ENCODE peak calls at places on chromosome 14, in seven cellular contexts. One of them, this sample, is unnamed. For H3K9me3, the result is how much of the 10 kb centered on the place peaks cover.

GRCh38 chr14:95500772-95501401 is 15.6 kb downstream of the SYNE3 start:
- DNase-seq in esophagus squamous epithelium: no peak
- DNase-seq in CD8-positive, alpha-beta memory T cell: no peak
- DNase-seq in IMR-90: peak
- DNase-seq in HepG2: no peak
- DNase-seq in CD4-positive, CD25-positive, alpha-beta regulatory T cell: no peak
- DNase-seq in right lobe of liver: no peak
- DNase-seq in this sample: no peak

GRCh38 chr14:30005114-30005698 is 77.6 kb upstream of the PRKD1 start:
- DNase-seq in esophagus squamous epithelium: no peak
- DNase-seq in CD8-positive, alpha-beta memory T cell: no peak
- DNase-seq in IMR-90: peak
- DNase-seq in right lobe of liver: no peak
- DNase-seq in CD4-positive, CD25-positive, alpha-beta regulatory T cell: no peak
- DNase-seq in HepG2: peak
- DNase-seq in this sample: no peak

GRCh38 chr14:36132826-36133225 is 43.7 kb downstream of the PTCSC3 start:
- DNase-seq in CD4-positive, CD25-positive, alpha-beta regulatory T cell: no peak
- DNase-seq in CD8-positive, alpha-beta memory T cell: no peak
- DNase-seq in HepG2: no peak
- DNase-seq in esophagus squamous epithelium: no peak
- DNase-seq in right lobe of liver: no peak
- DNase-seq in IMR-90: no peak
- DNase-seq in this sample: no peak

GRCh38 chr14:90105756-90106155 is 44.0 kb downstream of the KCNK13 start:
- DNase-seq in CD4-positive, CD25-positive, alpha-beta regulatory T cell: no peak
- DNase-seq in esophagus squamous epithelium: no peak
- DNase-seq in HepG2: peak
- DNase-seq in IMR-90: no peak
- DNase-seq in right lobe of liver: no peak
- DNase-seq in CD8-positive, alpha-beta memory T cell: no peak
- DNase-seq in this sample: no peak

GRCh38 chr14:54935958-54936357 is 33.3 kb upstream of the GCH1 start:
- DNase-seq in esophagus squamous epithelium: no peak
- DNase-seq in right lobe of liver: no peak
- DNase-seq in HepG2: peak
- DNase-seq in IMR-90: peak
- DNase-seq in CD4-positive, CD25-positive, alpha-beta regulatory T cell: no peak
- DNase-seq in CD8-positive, alpha-beta memory T cell: no peak
- DNase-seq in this sample: no peak

GRCh38 chr14:61385002-61385685 is 63.8 kb downstream of the PRKCH start:
- DNase-seq in IMR-90: no peak
- DNase-seq in right lobe of liver: no peak
- DNase-seq in HepG2: no peak
- DNase-seq in esophagus squamous epithelium: no peak
- DNase-seq in CD4-positive, CD25-positive, alpha-beta regulatory T cell: peak
- DNase-seq in CD8-positive, alpha-beta memory T cell: peak
- DNase-seq in this sample: peak

GRCh38 chr14:21192875-21193535 is 37.1 kb upstream of the OR5AU1 start:
- DNase-seq in esophagus squamous epithelium: no peak
- DNase-seq in CD8-positive, alpha-beta memory T cell: no peak
- DNase-seq in IMR-90: peak
- DNase-seq in HepG2: no peak
- DNase-seq in right lobe of liver: no peak
- DNase-seq in CD4-positive, CD25-positive, alpha-beta regulatory T cell: no peak
- DNase-seq in this sample: no peak

GRCh38 chr14:99838555-99839193 is 45.5 kb downstream of the EML1 start:
- DNase-seq in HepG2: peak
- DNase-seq in CD4-positive, CD25-positive, alpha-beta regulatory T cell: no peak
- DNase-seq in esophagus squamous epithelium: no peak
- DNase-seq in right lobe of liver: no peak
- DNase-seq in CD8-positive, alpha-beta memory T cell: no peak
- DNase-seq in IMR-90: peak
- DNase-seq in this sample: no peak

GRCh38 chr14:91303091-91303923 is 58.8 kb upstream of the GPR68 start:
- DNase-seq in HepG2: peak
- DNase-seq in IMR-90: no peak
- DNase-seq in esophagus squamous epithelium: no peak
- DNase-seq in CD8-positive, alpha-beta memory T cell: peak
- DNase-seq in CD4-positive, CD25-positive, alpha-beta regulatory T cell: peak
- DNase-seq in right lobe of liver: no peak
- DNase-seq in this sample: peak

GRCh38 chr14:106652494-106652893 is 1126.1 kb downstream of the TMEM121 start:
- DNase-seq in CD4-positive, CD25-positive, alpha-beta regulatory T cell: no peak
- DNase-seq in right lobe of liver: no peak
- DNase-seq in HepG2: no peak
- DNase-seq in esophagus squamous epithelium: no peak
- DNase-seq in IMR-90: no peak
- DNase-seq in CD8-positive, alpha-beta memory T cell: no peak
- DNase-seq in this sample: no peak
- H3K9me3 ChIP-seq in CD4-positive, CD25-positive, alpha-beta regulatory T cell: under half
- H3K9me3 ChIP-seq in right lobe of liver: under half
- H3K9me3 ChIP-seq in HepG2: under half
- H3K9me3 ChIP-seq in esophagus squamous epithelium: under half
- H3K9me3 ChIP-seq in IMR-90: under half
- H3K9me3 ChIP-seq in CD8-positive, alpha-beta memory T cell: under half
- H3K9me3 ChIP-seq in this sample: under half

DNA sequence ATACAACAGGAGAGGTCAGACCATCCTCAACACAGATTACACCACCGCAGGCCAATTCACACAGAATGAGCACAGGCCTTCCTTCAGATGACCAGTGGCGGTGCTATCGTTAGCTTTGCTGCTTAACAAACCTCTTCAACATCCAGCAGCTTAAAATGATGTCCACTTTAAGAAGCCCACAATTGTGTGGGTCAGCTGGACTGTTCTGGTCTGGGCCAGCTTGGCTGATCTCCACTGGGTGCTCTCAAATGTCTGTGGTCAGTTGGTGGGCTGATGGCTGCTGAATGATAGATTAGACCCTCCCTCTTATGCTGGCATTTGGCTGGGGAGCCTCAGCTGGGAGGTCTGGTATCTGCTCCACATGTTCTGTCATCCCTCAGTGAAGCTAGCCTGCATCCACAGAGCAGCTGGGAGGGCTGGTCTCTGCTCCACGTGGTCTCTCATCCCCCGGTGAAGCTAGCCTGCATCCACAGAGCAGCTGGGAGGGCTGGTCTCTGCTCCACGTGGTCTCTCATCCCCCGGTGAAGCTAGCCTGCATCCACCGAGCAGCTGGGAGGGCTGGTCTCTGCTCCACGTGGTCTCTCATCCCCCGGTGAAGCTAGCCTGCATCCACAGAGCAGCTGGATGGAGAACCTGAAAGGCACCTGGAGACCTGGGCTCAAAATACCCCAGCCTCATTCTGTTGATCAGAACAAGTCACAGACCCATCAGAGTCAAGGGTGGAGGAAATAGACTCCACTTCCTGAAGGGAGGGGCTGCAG is 203.6 kb upstream of the DIO3 start:
- DNase-seq in IMR-90: no peak
- DNase-seq in right lobe of liver: no peak
- DNase-seq in CD8-positive, alpha-beta memory T cell: no peak
- DNase-seq in CD4-positive, CD25-positive, alpha-beta regulatory T cell: no peak
- DNase-seq in esophagus squamous epithelium: no peak
- DNase-seq in HepG2: no peak
- DNase-seq in this sample: no peak
- H3K9me3 ChIP-seq in IMR-90: under half
- H3K9me3 ChIP-seq in right lobe of liver: under half
- H3K9me3 ChIP-seq in CD8-positive, alpha-beta memory T cell: under half
- H3K9me3 ChIP-seq in CD4-positive, CD25-positive, alpha-beta regulatory T cell: under half
- H3K9me3 ChIP-seq in esophagus squamous epithelium: under half
- H3K9me3 ChIP-seq in HepG2: under half
- H3K9me3 ChIP-seq in this sample: under half

GRCh38 chr14:78840898-78841297 is 670.7 kb downstream of the NRXN3 start:
- DNase-seq in esophagus squamous epithelium: no peak
- DNase-seq in IMR-90: no peak
- DNase-seq in right lobe of liver: no peak
- DNase-seq in HepG2: no peak
- DNase-seq in CD8-positive, alpha-beta memory T cell: no peak
- DNase-seq in CD4-positive, CD25-positive, alpha-beta regulatory T cell: no peak
- DNase-seq in this sample: no peak
- H3K9me3 ChIP-seq in esophagus squamous epithelium: under half
- H3K9me3 ChIP-seq in IMR-90: under half
- H3K9me3 ChIP-seq in right lobe of liver: under half
- H3K9me3 ChIP-seq in HepG2: under half
- H3K9me3 ChIP-seq in CD8-positive, alpha-beta memory T cell: under half
- H3K9me3 ChIP-seq in CD4-positive, CD25-positive, alpha-beta regulatory T cell: under half
- H3K9me3 ChIP-seq in this sample: under half

GRCh38 chr14:105836160-105836559 is 309.8 kb downstream of the TMEM121 start:
- DNase-seq in esophagus squamous epithelium: no peak
- DNase-seq in CD8-positive, alpha-beta memory T cell: no peak
- DNase-seq in CD4-positive, CD25-positive, alpha-beta regulatory T cell: no peak
- DNase-seq in IMR-90: no peak
- DNase-seq in right lobe of liver: no peak
- DNase-seq in HepG2: no peak
- DNase-seq in this sample: no peak

GRCh38 chr14:105830171-105830570 is 303.8 kb downstream of the TMEM121 start:
- DNase-seq in IMR-90: no peak
- DNase-seq in esophagus squamous epithelium: no peak
- DNase-seq in CD4-positive, CD25-positive, alpha-beta regulatory T cell: peak
- DNase-seq in CD8-positive, alpha-beta memory T cell: no peak
- DNase-seq in right lobe of liver: no peak
- DNase-seq in HepG2: no peak
- DNase-seq in this sample: no peak
- H3K9me3 ChIP-seq in IMR-90: under half
- H3K9me3 ChIP-seq in esophagus squamous epithelium: under half
- H3K9me3 ChIP-seq in CD4-positive, CD25-positive, alpha-beta regulatory T cell: under half
- H3K9me3 ChIP-seq in CD8-positive, alpha-beta memory T cell: under half
- H3K9me3 ChIP-seq in right lobe of liver: under half
- H3K9me3 ChIP-seq in HepG2: under half
- H3K9me3 ChIP-seq in this sample: under half

DNA sequence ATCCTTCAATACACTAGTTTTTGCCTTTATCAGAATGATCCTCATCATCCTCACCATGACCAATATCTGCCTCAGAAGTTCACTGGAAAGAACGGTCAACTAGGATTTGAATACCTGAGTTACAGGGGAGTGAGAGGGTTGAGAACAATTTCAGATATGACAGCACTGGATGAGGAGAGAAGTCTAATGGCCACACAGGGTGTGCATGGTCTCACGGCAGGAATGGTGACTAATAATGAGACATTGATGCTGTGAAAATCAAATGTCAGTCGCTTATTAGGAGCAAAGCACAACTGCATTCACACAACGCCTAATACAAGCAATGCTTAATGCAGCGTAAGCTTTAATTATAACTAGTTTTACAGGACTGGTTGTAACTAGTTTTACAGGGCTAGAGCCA is 23.3 kb upstream of the PRIMA1 start:
- DNase-seq in CD8-positive, alpha-beta memory T cell: no peak
- DNase-seq in esophagus squamous epithelium: no peak
- DNase-seq in CD4-positive, CD25-positive, alpha-beta regulatory T cell: no peak
- DNase-seq in IMR-90: no peak
- DNase-seq in right lobe of liver: no peak
- DNase-seq in HepG2: no peak
- DNase-seq in this sample: no peak
- H3K9me3 ChIP-seq in CD8-positive, alpha-beta memory T cell: under half
- H3K9me3 ChIP-seq in esophagus squamous epithelium: under half
- H3K9me3 ChIP-seq in CD4-positive, CD25-positive, alpha-beta regulatory T cell: under half
- H3K9me3 ChIP-seq in IMR-90: under half
- H3K9me3 ChIP-seq in right lobe of liver: under half
- H3K9me3 ChIP-seq in HepG2: under half
- H3K9me3 ChIP-seq in this sample: under half

DNA sequence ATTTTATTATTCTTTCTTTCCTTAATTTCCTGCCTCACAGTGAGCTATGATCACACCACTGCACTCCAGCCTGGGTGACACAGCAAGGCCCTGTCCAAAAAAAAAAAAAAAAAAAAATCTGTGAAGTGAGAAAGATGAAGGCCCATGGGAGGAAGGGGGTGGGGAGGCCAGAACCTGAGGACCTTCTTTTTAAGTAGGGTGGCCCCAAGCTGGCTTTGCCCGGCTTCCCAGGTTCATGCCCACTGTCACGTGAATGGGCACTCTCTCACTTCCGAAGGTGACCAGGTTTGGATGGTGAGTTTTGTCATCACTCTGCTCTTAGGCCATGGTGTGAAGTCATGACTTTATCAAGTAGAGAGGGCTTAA is 82.3 kb downstream of the TNFAIP2 start:
- DNase-seq in right lobe of liver: no peak
- DNase-seq in HepG2: no peak
- DNase-seq in CD8-positive, alpha-beta memory T cell: no peak
- DNase-seq in CD4-positive, CD25-positive, alpha-beta regulatory T cell: no peak
- DNase-seq in esophagus squamous epithelium: no peak
- DNase-seq in IMR-90: no peak
- DNase-seq in this sample: no peak
- H3K9me3 ChIP-seq in right lobe of liver: under half
- H3K9me3 ChIP-seq in HepG2: under half
- H3K9me3 ChIP-seq in CD8-positive, alpha-beta memory T cell: under half
- H3K9me3 ChIP-seq in CD4-positive, CD25-positive, alpha-beta regulatory T cell: under half
- H3K9me3 ChIP-seq in esophagus squamous epithelium: under half
- H3K9me3 ChIP-seq in IMR-90: under half
- H3K9me3 ChIP-seq in this sample: under half

GRCh38 chr14:93030761-93031160 is 85.0 kb downstream of the ITPK1 start:
- DNase-seq in CD4-positive, CD25-positive, alpha-beta regulatory T cell: no peak
- DNase-seq in IMR-90: no peak
- DNase-seq in right lobe of liver: no peak
- DNase-seq in esophagus squamous epithelium: no peak
- DNase-seq in CD8-positive, alpha-beta memory T cell: no peak
- DNase-seq in HepG2: no peak
- DNase-seq in this sample: no peak
- H3K9me3 ChIP-seq in CD4-positive, CD25-positive, alpha-beta regulatory T cell: under half
- H3K9me3 ChIP-seq in IMR-90: under half
- H3K9me3 ChIP-seq in right lobe of liver: under half
- H3K9me3 ChIP-seq in esophagus squamous epithelium: under half
- H3K9me3 ChIP-seq in CD8-positive, alpha-beta memory T cell: under half
- H3K9me3 ChIP-seq in HepG2: under half
- H3K9me3 ChIP-seq in this sample: under half

GRCh38 chr14:47389520-47389919 is 285.9 kb downstream of the MDGA2 start:
- DNase-seq in IMR-90: no peak
- DNase-seq in CD4-positive, CD25-positive, alpha-beta regulatory T cell: no peak
- DNase-seq in esophagus squamous epithelium: no peak
- DNase-seq in right lobe of liver: no peak
- DNase-seq in CD8-positive, alpha-beta memory T cell: no peak
- DNase-seq in HepG2: no peak
- DNase-seq in this sample: no peak

GRCh38 chr14:47392351-47392750 is 283.1 kb downstream of the MDGA2 start:
- DNase-seq in CD8-positive, alpha-beta memory T cell: no peak
- DNase-seq in IMR-90: no peak
- DNase-seq in esophagus squamous epithelium: no peak
- DNase-seq in right lobe of liver: no peak
- DNase-seq in HepG2: no peak
- DNase-seq in CD4-positive, CD25-positive, alpha-beta regulatory T cell: no peak
- DNase-seq in this sample: no peak

GRCh38 chr14:47391105-47391504 is 284.3 kb downstream of the MDGA2 start:
- DNase-seq in CD4-positive, CD25-positive, alpha-beta regulatory T cell: no peak
- DNase-seq in right lobe of liver: no peak
- DNase-seq in esophagus squamous epithelium: no peak
- DNase-seq in HepG2: no peak
- DNase-seq in IMR-90: no peak
- DNase-seq in CD8-positive, alpha-beta memory T cell: no peak
- DNase-seq in this sample: no peak
- H3K9me3 ChIP-seq in CD4-positive, CD25-positive, alpha-beta regulatory T cell: under half
- H3K9me3 ChIP-seq in right lobe of liver: under half
- H3K9me3 ChIP-seq in esophagus squamous epithelium: under half
- H3K9me3 ChIP-seq in HepG2: under half
- H3K9me3 ChIP-seq in IMR-90: under half
- H3K9me3 ChIP-seq in CD8-positive, alpha-beta memory T cell: under half
- H3K9me3 ChIP-seq in this sample: under half

GRCh38 chr14:87503711-87504110 is 489.3 kb downstream of the GALC start:
- DNase-seq in CD4-positive, CD25-positive, alpha-beta regulatory T cell: no peak
- DNase-seq in esophagus squamous epithelium: no peak
- DNase-seq in HepG2: no peak
- DNase-seq in CD8-positive, alpha-beta memory T cell: no peak
- DNase-seq in right lobe of liver: no peak
- DNase-seq in IMR-90: no peak
- DNase-seq in this sample: no peak
- H3K9me3 ChIP-seq in CD4-positive, CD25-positive, alpha-beta regulatory T cell: under half
- H3K9me3 ChIP-seq in esophagus squamous epithelium: under half
- H3K9me3 ChIP-seq in HepG2: under half
- H3K9me3 ChIP-seq in CD8-positive, alpha-beta memory T cell: under half
- H3K9me3 ChIP-seq in right lobe of liver: under half
- H3K9me3 ChIP-seq in IMR-90: under half
- H3K9me3 ChIP-seq in this sample: under half

This sample was measured in CD4-positive, alpha-beta memory T cell.